ENCODE peak calls at places on chromosomes 3 and 15, in nine cellular contexts. I, W, A, S, L, J, H, B and R are unnamed samples.

GRCh38 chr3:125351814-125352456 is 23.2 kb downstream of the ZNF148 start:
- DNase-seq in I (peak), W (no peak), A (no peak), S (no peak), L (no peak), J (no peak), H (peak), B (no peak), R (no peak)

GRCh38 chr15:28935316-28935715 is 49.5 kb downstream of the APBA2 start:
- DNase-seq in I (no peak), W (peak), A (no peak), S (no peak), L (peak), J (no peak), H (no peak), B (no peak), R (no peak)

GRCh38 chr3:45145681-45146614 is at the start of gene CDCP1:
- DNase-seq in I (no peak), W (peak), A (peak), S (no peak), L (peak), J (no peak), H (peak), B (no peak), R (no peak)

GRCh38 chr3:171777608-171777995 is 32.7 kb downstream of the PLD1 start:
- DNase-seq in I (no peak), W (no peak), A (no peak), S (no peak), L (no peak), J (no peak), H (no peak), B (no peak), R (no peak)

GRCh38 chr3:125110016-125110875 is 54.4 kb upstream of the HEG1 start:
- DNase-seq in I (peak), W (no peak), A (no peak), S (no peak), L (no peak), J (peak), H (peak), B (no peak), R (no peak)

GRCh38 chr15:27681038-27681437 is 418.1 kb downstream of the OCA2 start:
- DNase-seq in I (no peak), W (no peak), A (no peak), S (no peak), L (peak), J (no peak), H (peak), B (no peak), R (peak)

GRCh38 chr15:64682255-64682654 is 93.1 kb downstream of the RBPMS2 start:
- DNase-seq in I (no peak), W (no peak), A (no peak), S (no peak), L (no peak), J (no peak), H (no peak), B (no peak), R (no peak)

GRCh38 chr3:37453393-37454391 is 279.3 kb upstream of the LRRFIP2 start:
- DNase-seq in I (no peak), W (no peak), A (no peak), S (no peak), L (peak), J (no peak), H (no peak), B (peak), R (peak)

GRCh38 chr3:110272525-110272924 is 799.1 kb upstream of the NECTIN3 start:
- DNase-seq in I (no peak), W (no peak), A (no peak), S (no peak), L (no peak), J (no peak), H (no peak), B (no peak), R (no peak)

GRCh38 chr3:29281265-29282228 is 676 bp downstream of the RBMS3 start:
- DNase-seq in I (peak), W (peak), A (no peak), S (peak), L (no peak), J (no peak), H (peak), B (no peak), R (peak)

GRCh38 chr15:35481992-35482391 is 64.0 kb downstream of the DPH6 start:
- DNase-seq in I (peak), W (peak), A (peak), S (no peak), L (no peak), J (no peak), H (peak), B (no peak), R (no peak)

GRCh38 chr3:85005947-85006346 is 47.2 kb downstream of the CADM2 start:
- DNase-seq in I (no peak), W (no peak), A (no peak), S (no peak), L (no peak), J (no peak), H (no peak), B (no peak), R (no peak)

GRCh38 chr15:55915876-55916567 is 77.4 kb downstream of the NEDD4 start:
- DNase-seq in I (peak), W (no peak), A (no peak), S (no peak), L (no peak), J (no peak), H (peak), B (no peak), R (no peak)

GRCh38 chr3:175940881-175941280 is 1081.7 kb downstream of the NAALADL2 start:
- DNase-seq in I (no peak), W (peak), A (peak), S (no peak), L (peak), J (no peak), H (no peak), B (no peak), R (peak)

GRCh38 chr3:164897335-164897734 is 181.0 kb downstream of the SI start:
- DNase-seq in I (no peak), W (no peak), A (peak), S (peak), L (no peak), J (no peak), H (no peak), B (no peak), R (no peak)

GRCh38 chr15:92043283-92043682 is 189.8 kb downstream of the SLCO3A1 start:
- DNase-seq in I (no peak), W (no peak), A (no peak), S (no peak), L (no peak), J (no peak), H (no peak), B (no peak), R (no peak)

GRCh38 chr3:40994611-40995010 is 204.7 kb upstream of the CTNNB1 start:
- DNase-seq in I (no peak), W (no peak), A (no peak), S (no peak), L (no peak), J (no peak), H (no peak), B (no peak), R (no peak)

GRCh38 chr3:134058728-134059601 is 29.2 kb upstream of the SLCO2A1 start:
- DNase-seq in I (no peak), W (no peak), A (no peak), S (no peak), L (no peak), J (no peak), H (no peak), B (no peak), R (peak)

GRCh38 chr15:29750754-29751153 is 71.5 kb downstream of the TJP1 start:
- DNase-seq in I (no peak), W (no peak), A (no peak), S (no peak), L (no peak), J (no peak), H (peak), B (no peak), R (no peak)

GRCh38 chr3:140842984-140843649 is 98.5 kb upstream of the SLC25A36 start:
- DNase-seq in I (no peak), W (no peak), A (no peak), S (no peak), L (no peak), J (no peak), H (no peak), B (no peak), R (no peak)

GRCh38 chr3:140845878-140846277 is 95.8 kb upstream of the SLC25A36 start:
- DNase-seq in I (no peak), W (no peak), A (no peak), S (no peak), L (no peak), J (no peak), H (no peak), B (no peak), R (no peak)

GRCh38 chr3:140848675-140849074 is 93.0 kb upstream of the SLC25A36 start:
- DNase-seq in I (no peak), W (no peak), A (no peak), S (no peak), L (no peak), J (no peak), H (no peak), B (no peak), R (no peak)

GRCh38 chr3:140843656-140844055 is 98.0 kb upstream of the SLC25A36 start:
- DNase-seq in I (no peak), W (no peak), A (no peak), S (no peak), L (no peak), J (no peak), H (no peak), B (no peak), R (no peak)

DNA sequence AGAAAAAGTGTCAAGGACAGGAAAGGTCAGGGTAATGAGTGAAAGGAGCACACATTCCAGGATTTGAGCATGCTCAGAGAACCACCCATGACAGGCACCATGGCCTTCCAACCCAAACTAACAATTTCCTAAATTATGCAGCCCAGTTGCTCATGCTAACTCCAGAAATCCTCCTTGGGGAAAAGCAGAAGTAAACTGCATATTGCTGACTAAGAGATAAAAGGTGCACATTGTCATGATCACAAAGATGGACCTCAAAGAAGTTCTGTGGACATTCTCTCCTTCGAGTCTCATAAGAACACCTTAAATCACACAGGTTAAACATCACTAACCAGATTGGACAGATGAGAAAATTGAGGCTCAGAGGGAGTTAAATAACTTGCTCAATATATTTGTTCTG is 97.6 kb upstream of the SLC25A36 start:
- DNase-seq in I (no peak), W (no peak), A (no peak), S (no peak), L (no peak), J (no peak), H (no peak), B (no peak), R (no peak)
- TF ChIP-seq CTCF in I (no peak), W (no peak), A (no peak), S (no peak), L (no peak), J (no peak), H (no peak), B (no peak), R (no peak)

DNA sequence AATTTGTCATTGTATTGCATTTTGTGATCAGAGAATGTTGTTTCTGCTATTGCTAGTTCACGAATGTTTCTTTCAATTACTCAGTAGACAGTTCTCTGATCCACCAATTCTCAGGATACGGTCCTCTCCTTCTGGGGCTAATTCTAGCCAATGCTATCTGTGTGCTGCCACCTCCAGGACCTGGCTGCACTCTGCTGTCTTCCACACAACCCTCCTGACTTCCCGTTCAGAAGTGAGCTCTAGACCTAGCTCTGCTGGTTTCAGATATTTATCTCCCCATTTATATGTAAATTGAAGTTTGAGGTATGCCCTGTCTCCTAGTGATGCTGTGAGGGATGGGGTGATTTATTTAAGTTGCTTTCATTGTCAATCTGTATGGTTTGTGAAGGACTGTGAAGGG is 21.7 kb upstream of the UBL7 start:
- DNase-seq in I (no peak), W (peak), A (no peak), S (no peak), L (peak), J (no peak), H (no peak), B (no peak), R (no peak)
- TF ChIP-seq CTCF in I (peak), W (peak), A (no peak), S (peak), L (no peak), J (peak), H (peak), B (no peak), R (no peak)

DNA sequence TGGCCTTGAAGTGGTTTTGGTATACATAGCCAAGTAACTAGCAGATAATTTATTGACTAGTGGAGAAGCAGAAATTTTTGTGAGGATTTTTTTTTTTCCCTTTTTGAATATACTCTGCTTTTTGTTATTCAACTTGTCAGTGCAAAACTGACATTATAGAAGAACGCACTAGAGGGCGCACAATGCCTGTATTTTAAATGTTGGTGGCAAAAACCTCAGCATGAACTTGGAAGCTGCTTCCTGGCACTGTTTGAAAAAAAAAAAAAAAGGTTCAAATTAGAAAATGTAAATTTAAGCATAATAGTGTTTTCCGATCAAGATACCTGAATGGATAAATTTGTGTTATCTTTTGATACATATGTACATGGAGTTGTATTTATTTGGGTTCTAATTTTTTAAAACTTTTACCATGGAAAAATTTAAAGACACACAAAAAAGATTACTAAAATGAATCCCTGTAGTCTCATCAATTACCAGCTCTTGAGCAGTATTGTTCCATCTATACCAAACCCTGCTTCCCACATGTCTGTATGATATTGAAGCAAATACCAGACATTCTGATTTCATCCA is 56.0 kb downstream of the SLC25A26 start:
- DNase-seq in I (peak), W (peak), A (peak), S (peak), L (peak), J (no peak), H (peak), B (no peak), R (peak)
- TF ChIP-seq CTCF in I (peak), W (peak), A (no peak), S (peak), L (peak), J (peak), H (peak), B (peak), R (peak)

DNA sequence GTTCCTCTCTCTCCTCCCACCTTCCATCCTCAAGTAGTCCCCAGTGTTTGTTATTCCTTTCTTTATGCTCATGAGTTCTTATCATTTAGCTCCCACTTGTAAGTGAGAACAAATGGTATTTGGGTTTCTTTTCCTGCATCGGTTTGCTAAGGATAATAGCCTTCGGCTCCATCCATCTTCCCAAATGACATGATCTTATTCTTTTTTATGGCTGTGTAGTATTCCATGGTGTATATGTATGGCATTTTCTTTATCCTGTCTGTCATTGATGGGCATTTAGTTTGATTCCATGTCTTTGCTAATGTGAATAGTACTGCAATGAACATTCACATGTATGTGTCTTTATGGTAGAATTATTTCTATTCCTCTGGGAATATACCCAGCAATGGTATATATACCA is 62.4 kb upstream of the CFAP161 start:
- DNase-seq in I (no peak), W (no peak), A (no peak), S (no peak), L (no peak), J (no peak), H (no peak), B (no peak), R (no peak)
- TF ChIP-seq CTCF in I (no peak), W (no peak), A (no peak), S (no peak), L (no peak), J (no peak), H (no peak), B (no peak), R (no peak)

DNA sequence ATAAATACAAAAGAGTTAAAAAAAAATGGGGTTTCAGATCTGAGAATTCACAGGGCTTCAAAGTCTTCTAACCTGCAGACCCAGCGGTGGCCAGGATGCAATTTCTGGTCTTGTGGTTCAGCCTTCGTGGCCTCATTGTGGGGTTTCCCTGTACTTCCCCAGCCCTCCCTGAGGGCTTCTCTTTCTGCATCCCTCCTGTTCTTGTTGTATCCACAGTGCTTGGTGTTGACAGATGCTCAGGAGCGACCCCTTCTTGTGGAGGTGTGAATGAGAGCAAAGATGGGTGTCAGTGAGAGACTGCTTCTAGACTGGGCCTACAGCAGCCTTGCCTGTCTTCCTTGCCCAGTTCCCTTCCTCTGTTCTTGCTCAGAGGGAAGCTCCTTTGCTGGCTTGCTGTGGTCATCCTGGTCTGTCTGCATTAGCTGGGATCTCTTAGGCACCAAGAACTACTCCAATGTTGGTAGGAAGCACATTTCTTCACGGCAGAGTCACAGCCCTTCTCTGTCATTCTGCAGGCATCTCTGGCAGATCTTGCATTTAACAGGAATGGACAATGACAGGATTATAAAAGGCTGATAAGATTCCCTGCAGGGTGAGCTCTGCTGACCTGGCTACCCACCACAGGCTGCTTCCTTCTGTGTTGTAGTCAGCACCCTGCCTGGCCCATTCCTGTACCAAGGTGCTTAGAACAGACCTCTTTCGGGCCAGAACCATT is 317.8 kb upstream of the C2CD4B start:
- DNase-seq in I (peak), W (peak), A (peak), S (peak), L (peak), J (no peak), H (peak), B (no peak), R (no peak)
- TF ChIP-seq CTCF in I (peak), W (peak), A (no peak), S (no peak), L (peak), J (peak), H (no peak), B (no peak), R (no peak)

GRCh38 chr3:129106320-129106719 is 15.3 kb downstream of the RAB43 start:
- DNase-seq in I (no peak), W (no peak), A (no peak), S (no peak), L (peak), J (no peak), H (no peak), B (no peak), R (peak)
- TF ChIP-seq CTCF in I (no peak), W (no peak), A (no peak), S (peak), L (no peak), J (no peak), H (no peak), B (peak), R (no peak)

GRCh38 chr3:150312018-150312657 is 96.0 kb upstream of the TSC22D2 start:
- DNase-seq in I (no peak), W (no peak), A (no peak), S (no peak), L (no peak), J (no peak), H (no peak), B (no peak), R (no peak)
- TF ChIP-seq CTCF in I (peak), W (no peak), A (peak), S (no peak), L (no peak), J (no peak), H (no peak), B (no peak), R (no peak)